ENCODE peak calls at places on chromosomes 16 and 17, in ten cellular contexts. V is SW480; O is stimulated activated CD8-positive, alpha-beta memory T cell treated with anti-CD3 and anti-CD28 coated beads, Interleukin-7, amount 100 ng/mL, for 4 hours; B is NCI-H460; K is T follicular helper cell; T is kidney glomerular epithelial cell; F is bronchial epithelial cell; M is Calu3; R is H1; H is stimulated activated CD4-positive, alpha-beta T cell treated with anti-CD3 and anti-CD28 coated beads, Interleukin-15, amount 100 ng/mL, for 1 hour. E is an unnamed sample.

GRCh38 chr17:45019177-45019711 is 32.2 kb downstream of the DCAKD start:
- DNase-seq in M (peak), R (no peak), O (no peak), T (no peak), K (no peak), H (no peak), V (peak), B (peak), F (no peak), E (no peak)

GRCh38 chr17:40362696-40363479 is 1.6 kb downstream of the GJD3 start:
- DNase-seq in M (peak), H (peak), V (peak), B (peak), R (peak), T (peak), F (peak), O (peak), K (peak), E (peak)

GRCh38 chr16:14360326-14361037 is 269.6 kb downstream of the PARN start:
- DNase-seq in T (no peak), K (no peak), R (no peak), V (no peak), O (no peak), H (no peak), M (no peak), B (no peak), F (no peak), E (no peak)

GRCh38 chr17:71530227-71530626 is 590.6 kb upstream of the SOX9 start:
- DNase-seq in B (no peak), M (no peak), O (no peak), K (no peak), F (peak), V (no peak), R (no peak), H (no peak), T (no peak), E (no peak)

GRCh38 chr16:89912627-89913026 is 6.0 kb upstream of the MC1R start:
- DNase-seq in T (no peak), B (no peak), R (no peak), F (no peak), M (no peak), O (no peak), V (no peak), K (no peak), H (no peak), E (no peak)

GRCh38 chr17:20999044-20999573 is 43.7 kb downstream of the USP22 start:
- DNase-seq in O (no peak), B (no peak), V (no peak), H (no peak), F (no peak), T (no peak), M (no peak), R (no peak), K (no peak), E (no peak)

GRCh38 chr16:82639666-82640336 is 13.0 kb downstream of the CDH13 start:
- DNase-seq in T (peak), K (no peak), B (peak), O (peak), R (peak), V (peak), F (peak), M (peak), H (no peak), E (peak)

GRCh38 chr17:80665792-80666191 is 121.2 kb downstream of the RPTOR start:
- DNase-seq in F (no peak), M (no peak), V (no peak), R (no peak), O (no peak), B (no peak), K (no peak), H (no peak), T (no peak), E (no peak)

GRCh38 chr16:22789281-22789945 is 24.5 kb upstream of the HS3ST2 start:
- DNase-seq in M (peak), K (no peak), H (no peak), T (no peak), B (no peak), V (peak), F (peak), R (no peak), O (no peak), E (no peak)

GRCh38 chr17:77640242-77640641 is 318.3 kb upstream of the TNRC6C start:
- DNase-seq in B (no peak), O (no peak), V (no peak), H (no peak), R (no peak), M (no peak), K (no peak), T (no peak), F (no peak), E (no peak)

GRCh38 chr16:88896238-88897065 is 30.0 kb upstream of the PABPN1L start:
- DNase-seq in M (no peak), H (no peak), K (no peak), T (no peak), O (no peak), V (no peak), B (no peak), R (no peak), F (no peak), E (no peak)

GRCh38 chr16:50643192-50643591 is 37.9 kb downstream of the SNX20 start:
- DNase-seq in K (no peak), M (no peak), T (no peak), H (no peak), V (no peak), B (no peak), O (no peak), F (no peak), R (no peak), E (no peak)

GRCh38 chr16:154223-155030 is 2.0 kb downstream of the HBZ start:
- DNase-seq in V (no peak), B (peak), O (no peak), F (peak), K (no peak), H (no peak), R (peak), M (no peak), T (no peak), E (peak)

GRCh38 chr17:67326440-67326839 is 39.9 kb downstream of the PSMD12 start:
- DNase-seq in F (no peak), K (no peak), R (no peak), B (no peak), H (no peak), V (no peak), M (no peak), T (no peak), O (no peak), E (no peak)